ENCODE peak calls at places on chromosomes 11 and 22, in five cellular contexts. I, D, L, E and S are unnamed samples. For H3K9me3, the result is how much of the 10 kb centered on the place peaks cover.

GRCh38 chr11:126115820-126116319 is 53.2 kb upstream of the CDON start:
- DNase-seq in L (peak), I (peak), D (no peak), E (peak), S (no peak)

GRCh38 chr22:36294801-36295200 is 41.9 kb downstream of the APOL1 start:
- DNase-seq in D (no peak), L (no peak), I (no peak), E (no peak), S (no peak)

GRCh38 chr11:62601114-62601363 is 626 bp downstream of the MTA2 start:
- DNase-seq in E (no peak), L (no peak), D (no peak), I (no peak), S (peak)

GRCh38 chr11:117794772-117795629 is 2.0 kb downstream of the DSCAML1 start:
- DNase-seq in E (no peak), D (no peak), I (no peak), L (no peak), S (no peak)

GRCh38 chr22:27995801-27996528 is 76.9 kb upstream of the PITPNB start:
- DNase-seq in D (no peak), E (no peak), L (peak), I (no peak), S (no peak)

GRCh38 chr11:35303596-35304392 is 115.6 kb downstream of the SLC1A2 start:
- DNase-seq in L (peak), D (no peak), E (peak), I (no peak), S (no peak)

GRCh38 chr11:118200901-118201680 is 23.7 kb downstream of the JAML start:
- DNase-seq in L (no peak), D (peak), I (no peak), E (no peak), S (no peak)

GRCh38 chr11:77069336-77069968 is 2.7 kb downstream of the CAPN5 start:
- DNase-seq in E (no peak), L (peak), D (no peak), I (no peak), S (no peak)

GRCh38 chr22:41340357-41340756 is 39.0 kb downstream of the ZC3H7B start:
- DNase-seq in D (no peak), L (no peak), I (no peak), E (no peak), S (no peak)

GRCh38 chr22:41341990-41342389 is 39.8 kb upstream of the TEF start:
- DNase-seq in L (no peak), E (no peak), D (no peak), I (no peak), S (no peak)

GRCh38 chr22:41338614-41339212 is 37.4 kb downstream of the ZC3H7B start:
- DNase-seq in L (no peak), I (no peak), D (no peak), E (no peak), S (no peak)

GRCh38 chr22:41341012-41341411 is 39.7 kb downstream of the ZC3H7B start:
- DNase-seq in L (no peak), E (no peak), D (no peak), I (no peak), S (no peak)

GRCh38 chr22:41339823-41340222 is 38.5 kb downstream of the ZC3H7B start:
- DNase-seq in I (no peak), D (no peak), L (no peak), E (no peak), S (no peak)
- H3K27ac ChIP-seq in I (no peak), D (no peak), L (no peak), E (no peak), S (no peak)

DNA sequence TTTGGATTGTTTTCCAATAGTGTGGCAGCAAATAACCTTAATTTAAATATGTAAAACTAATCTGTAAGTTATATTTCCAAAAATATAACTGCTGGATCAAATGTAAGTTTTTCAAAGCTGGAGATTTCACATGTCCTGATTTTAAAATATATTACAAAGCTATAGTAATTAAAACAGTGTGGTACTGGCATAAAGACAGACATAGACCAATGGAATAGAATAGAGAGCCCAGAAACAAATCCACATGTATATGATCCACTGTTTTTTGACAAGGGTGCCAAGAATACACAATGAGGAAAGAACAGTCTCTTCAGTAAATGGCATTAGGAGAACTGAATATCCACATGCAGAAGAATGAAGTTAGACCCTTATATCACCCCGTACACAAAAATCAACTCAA is 4.0 kb downstream of the OR4X2 start:
- DNase-seq in L (no peak), E (no peak), I (no peak), D (no peak), S (no peak)
- H3K9me3 ChIP-seq in L (under half), E (under half), I (under half), D (under half), S (under half)

GRCh38 chr11:110778351-110778750 is 66.1 kb upstream of the ARHGAP20 start:
- DNase-seq in I (no peak), D (no peak), L (no peak), E (no peak), S (no peak)

GRCh38 chr11:110776091-110776490 is 63.9 kb upstream of the ARHGAP20 start:
- DNase-seq in E (no peak), L (no peak), I (no peak), D (no peak), S (no peak)

GRCh38 chr11:110779108-110779507 is 66.9 kb upstream of the ARHGAP20 start:
- DNase-seq in E (no peak), D (no peak), L (no peak), I (no peak), S (no peak)

GRCh38 chr11:110774138-110775014 is 62.1 kb upstream of the ARHGAP20 start:
- DNase-seq in D (no peak), E (peak), L (no peak), I (no peak), S (no peak)

DNA sequence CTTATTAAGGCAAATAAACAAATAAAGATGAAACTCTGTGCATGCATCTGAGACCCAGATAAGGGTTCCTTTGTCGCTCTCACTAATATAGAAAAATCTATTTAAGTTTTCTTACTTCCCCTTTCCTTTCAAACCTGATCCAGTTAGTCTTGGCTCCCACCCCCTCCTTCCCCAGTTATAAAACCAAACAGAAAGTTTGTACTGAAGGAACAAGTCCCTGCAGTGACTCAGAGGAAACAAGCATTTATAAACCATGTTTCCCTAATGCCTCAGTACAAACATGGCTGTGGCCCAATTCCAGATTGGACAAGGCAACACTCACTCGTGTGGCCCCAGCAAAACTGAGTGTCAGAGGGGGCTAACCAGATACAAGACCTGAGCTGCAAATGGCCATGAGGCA is 65.5 kb upstream of the ARHGAP20 start:
- DNase-seq in L (no peak), I (no peak), E (peak), D (no peak), S (no peak)
- H3K27ac ChIP-seq in L (peak), I (no peak), E (no peak), D (no peak), S (no peak)

GRCh38 chr22:47408409-47408808 is 646.0 kb downstream of the TBC1D22A start:
- DNase-seq in D (no peak), E (no peak), I (no peak), L (no peak), S (no peak)

GRCh38 chr22:47406896-47407295 is 644.4 kb downstream of the TBC1D22A start:
- DNase-seq in L (no peak), I (no peak), D (no peak), E (no peak), S (no peak)

GRCh38 chr22:47406180-47406723 is 643.8 kb downstream of the TBC1D22A start:
- DNase-seq in L (no peak), E (no peak), D (no peak), I (no peak), S (no peak)

GRCh38 chr22:47409501-47410275 is 647.2 kb downstream of the TBC1D22A start:
- DNase-seq in E (no peak), I (no peak), L (peak), D (no peak), S (no peak)

DNA sequence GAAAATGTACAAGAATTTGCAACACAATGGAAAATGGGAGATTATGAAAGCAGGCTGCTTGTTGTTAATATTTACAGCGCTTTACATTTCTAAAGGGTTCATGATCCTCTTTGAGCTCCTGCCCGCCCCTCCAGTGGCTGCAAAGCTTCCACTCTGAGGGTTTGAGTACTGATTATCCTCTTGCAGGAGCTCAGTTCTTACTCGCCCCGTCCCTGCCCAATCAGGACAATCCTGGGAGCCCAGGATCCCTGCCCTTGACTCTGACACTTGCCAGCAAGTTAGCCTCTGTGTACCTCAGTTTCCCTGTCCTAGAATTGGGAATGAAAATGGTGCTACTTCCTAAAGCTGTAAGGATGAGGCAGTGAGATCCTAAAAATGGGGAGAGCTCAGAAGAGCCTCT is 645.2 kb downstream of the TBC1D22A start:
- DNase-seq in L (no peak), I (no peak), E (no peak), D (no peak), S (no peak)
- H3K9me3 ChIP-seq in L (under half), I (under half), E (under half), D (under half), S (under half)

GRCh38 chr11:30426781-30427180 is 103.9 kb downstream of the ARL14EP start:
- DNase-seq in E (no peak), L (no peak), D (no peak), I (no peak), S (no peak)
- H3K27ac ChIP-seq in E (no peak), L (no peak), D (no peak), I (no peak), S (no peak)

DNA sequence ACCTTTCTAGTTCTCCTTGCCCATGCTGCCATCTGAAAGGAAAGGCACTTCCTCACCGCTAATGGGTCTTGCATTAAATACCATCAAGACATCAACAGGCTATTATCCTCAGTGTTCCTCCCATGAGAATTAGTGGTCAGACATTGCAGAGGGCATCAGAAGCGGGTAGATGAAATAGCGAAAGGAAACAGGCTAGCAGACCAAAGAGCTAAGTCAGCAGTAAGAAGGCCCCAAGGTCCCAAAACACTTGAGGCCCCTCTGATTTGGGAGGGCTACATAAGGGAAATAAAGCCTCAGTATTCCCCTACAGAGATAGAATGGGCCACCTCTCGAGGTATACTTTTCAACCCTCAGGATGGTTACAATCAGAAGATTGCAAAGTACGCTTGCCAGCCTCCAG is 12.9 kb downstream of the KCNJ11 start:
- DNase-seq in I (no peak), E (no peak), L (no peak), D (no peak), S (no peak)
- H3K9me3 ChIP-seq in I (under half), E (under half), L (under half), D (under half), S (under half)

GRCh38 chr11:66428933-66429332 is 8.1 kb downstream of the NPAS4 start:
- DNase-seq in D (no peak), E (no peak), I (no peak), L (no peak), S (no peak)
- H3K27ac ChIP-seq in D (no peak), E (no peak), I (no peak), L (no peak), S (no peak)

DNA sequence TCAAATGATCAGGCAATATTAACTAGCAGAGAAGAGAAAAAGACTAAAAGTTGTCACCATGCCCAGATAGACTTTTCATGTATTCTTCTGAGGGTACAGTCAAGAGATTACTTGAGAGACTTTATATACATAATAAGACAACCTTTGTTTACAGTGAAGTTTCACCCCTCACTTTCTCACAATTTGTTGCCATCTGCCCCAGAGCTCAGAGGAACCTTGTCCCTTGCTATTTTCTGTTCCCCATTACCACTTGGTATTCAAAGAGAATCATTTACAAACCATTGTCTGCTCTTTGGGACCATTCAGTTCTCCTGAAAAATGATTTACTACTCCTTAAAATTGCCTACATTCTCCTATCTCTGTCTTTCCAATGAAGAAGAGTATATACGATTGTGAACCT is 544.6 kb downstream of the CNTN5 start:
- DNase-seq in E (no peak), L (no peak), I (no peak), D (no peak), S (no peak)
- H3K9me3 ChIP-seq in E (under half), L (under half), I (under half), D (under half), S (under half)

GRCh38 chr11:111414936-111415335 is 35.9 kb upstream of the POU2AF1 start:
- DNase-seq in D (no peak), L (no peak), I (no peak), E (no peak), S (no peak)

GRCh38 chr11:111414267-111414931 is 35.3 kb upstream of the POU2AF1 start:
- DNase-seq in D (no peak), L (no peak), I (no peak), E (no peak), S (no peak)

GRCh38 chr11:111417011-111417765 is 38.1 kb upstream of the POU2AF1 start:
- DNase-seq in E (no peak), I (no peak), D (no peak), L (no peak), S (no peak)

GRCh38 chr11:111417766-111418435 is 38.8 kb upstream of the POU2AF1 start:
- DNase-seq in I (no peak), L (no peak), D (no peak), E (peak), S (no peak)

GRCh38 chr11:111416231-111416960 is 37.3 kb upstream of the POU2AF1 start:
- DNase-seq in E (no peak), D (no peak), L (no peak), I (no peak), S (no peak)
- H3K27ac ChIP-seq in E (no peak), D (no peak), L (no peak), I (no peak), S (no peak)

GRCh38 chr11:742571-743201 is 4.6 kb upstream of the TALDO1 start:
- DNase-seq in D (no peak), E (no peak), I (no peak), L (no peak), S (no peak)
- H3K9me3 ChIP-seq in D (under half), E (under half), I (under half), L (under half), S (under half)